ENCODE peak calls at places on chromosome X, in eight cellular contexts. One of them, this sample, is unnamed.
A peak's percentile ranks its signal among the peaks of the same experiment; 100 is the strongest.

GRCh38 chrX:69179380-69179911 is 14.2 kb upstream of the PJA1 start:
- DNase-seq in heart right ventricle: no peak
- DNase-seq in astrocyte of the spinal cord: peak; percentile 5
- DNase-seq in occipital lobe: peak; percentile 43
- DNase-seq in HCT116: no peak
- DNase-seq in HT-29: no peak
- DNase-seq in non-pigmented ciliary epithelial cell: no peak
- DNase-seq in T-cell: no peak
- DNase-seq in this sample: no peak

GRCh38 chrX:28847423-28847822 is 260.2 kb downstream of the IL1RAPL1 start:
- DNase-seq in heart right ventricle: peak; percentile 17
- DNase-seq in astrocyte of the spinal cord: peak; percentile 50
- DNase-seq in occipital lobe: peak; percentile 48
- DNase-seq in HCT116: peak; percentile 67
- DNase-seq in HT-29: no peak
- DNase-seq in non-pigmented ciliary epithelial cell: peak; percentile 34
- DNase-seq in T-cell: no peak
- DNase-seq in this sample: peak; percentile 32

GRCh38 chrX:12315526-12315925 is 177.3 kb downstream of the FRMPD4 start:
- DNase-seq in heart right ventricle: no peak
- DNase-seq in astrocyte of the spinal cord: no peak
- DNase-seq in occipital lobe: no peak
- DNase-seq in HCT116: no peak
- DNase-seq in HT-29: no peak
- DNase-seq in non-pigmented ciliary epithelial cell: no peak
- DNase-seq in T-cell: no peak
- DNase-seq in this sample: no peak

GRCh38 chrX:24241822-24242648 is 71.8 kb downstream of the SUPT20HL2 start:
- DNase-seq in heart right ventricle: peak; percentile 32
- DNase-seq in astrocyte of the spinal cord: peak; percentile 48
- DNase-seq in occipital lobe: no peak
- DNase-seq in HCT116: no peak
- DNase-seq in HT-29: peak; percentile 25
- DNase-seq in non-pigmented ciliary epithelial cell: no peak
- DNase-seq in T-cell: no peak
- DNase-seq in this sample: no peak

GRCh38 chrX:75278991-75279390 is 5.1 kb downstream of the UPRT start:
- DNase-seq in heart right ventricle: no peak
- DNase-seq in astrocyte of the spinal cord: peak; percentile 21
- DNase-seq in occipital lobe: no peak
- DNase-seq in HCT116: no peak
- DNase-seq in HT-29: no peak
- DNase-seq in non-pigmented ciliary epithelial cell: no peak
- DNase-seq in T-cell: no peak
- DNase-seq in this sample: no peak

GRCh38 chrX:27186671-27187070 is 276.5 kb downstream of the PPP4R3C start:
- DNase-seq in heart right ventricle: no peak
- DNase-seq in astrocyte of the spinal cord: peak; percentile 24
- DNase-seq in occipital lobe: peak; percentile 1
- DNase-seq in HCT116: peak; percentile 3
- DNase-seq in HT-29: peak; percentile 44
- DNase-seq in non-pigmented ciliary epithelial cell: no peak
- DNase-seq in T-cell: peak; percentile 11
- DNase-seq in this sample: no peak

GRCh38 chrX:22686138-22686541 is 313.6 kb upstream of the DDX53 start:
- DNase-seq in heart right ventricle: peak; percentile 31
- DNase-seq in astrocyte of the spinal cord: peak; percentile 89
- DNase-seq in occipital lobe: no peak
- DNase-seq in HCT116: no peak
- DNase-seq in HT-29: no peak
- DNase-seq in non-pigmented ciliary epithelial cell: no peak
- DNase-seq in T-cell: no peak
- DNase-seq in this sample: peak; percentile 20

GRCh38 chrX:100976211-100976610 is 6.7 kb downstream of the ARL13A start:
- DNase-seq in heart right ventricle: no peak
- DNase-seq in astrocyte of the spinal cord: no peak
- DNase-seq in occipital lobe: no peak
- DNase-seq in HCT116: no peak
- DNase-seq in HT-29: no peak
- DNase-seq in non-pigmented ciliary epithelial cell: no peak
- DNase-seq in T-cell: no peak
- DNase-seq in this sample: no peak

GRCh38 chrX:118971552-118971951 is 2.9 kb upstream of the LONRF3 start:
- DNase-seq in heart right ventricle: no peak
- DNase-seq in astrocyte of the spinal cord: no peak
- DNase-seq in occipital lobe: no peak
- DNase-seq in HCT116: no peak
- DNase-seq in HT-29: no peak
- DNase-seq in non-pigmented ciliary epithelial cell: no peak
- DNase-seq in T-cell: no peak
- DNase-seq in this sample: no peak

GRCh38 chrX:153477901-153478300 is 7.5 kb upstream of the HAUS7 start:
- DNase-seq in heart right ventricle: peak; percentile 8
- DNase-seq in astrocyte of the spinal cord: no peak
- DNase-seq in occipital lobe: no peak
- DNase-seq in HCT116: no peak
- DNase-seq in HT-29: no peak
- DNase-seq in non-pigmented ciliary epithelial cell: no peak
- DNase-seq in T-cell: no peak
- DNase-seq in this sample: no peak

GRCh38 chrX:153379508-153379907 is 21.6 kb downstream of the PNMA6E start:
- DNase-seq in heart right ventricle: no peak
- DNase-seq in astrocyte of the spinal cord: no peak
- DNase-seq in occipital lobe: no peak
- DNase-seq in HCT116: no peak
- DNase-seq in HT-29: no peak
- DNase-seq in non-pigmented ciliary epithelial cell: no peak
- DNase-seq in T-cell: no peak
- DNase-seq in this sample: no peak

GRCh38 chrX:42809569-42809968 is 31.6 kb upstream of the PPP1R2C start:
- DNase-seq in heart right ventricle: no peak
- DNase-seq in astrocyte of the spinal cord: no peak
- DNase-seq in occipital lobe: no peak
- DNase-seq in HCT116: no peak
- DNase-seq in HT-29: no peak
- DNase-seq in non-pigmented ciliary epithelial cell: no peak
- DNase-seq in T-cell: no peak
- DNase-seq in this sample: no peak

This sample was measured in left cardiac atrium.